ENCODE peak calls at places on chromosomes 1 and 21, in seven cellular contexts. One of them, this sample, is unnamed. For H3K27me3, the result is how much of the 10 kb centered on the place peaks cover.

GRCh38 chr1:236689713-236690569 is 3.6 kb downstream of the ACTN2 start:
- DNase-seq in mesenchymal stem cell: no peak
- DNase-seq in H9: no peak
- DNase-seq in neuronal stem cell: no peak
- DNase-seq in mesendoderm: no peak
- DNase-seq in IMR-90: no peak
- DNase-seq in H1: no peak
- DNase-seq in this sample: no peak

GRCh38 chr1:17189632-17190525 is 15.0 kb upstream of the PADI1 start:
- DNase-seq in mesendoderm: peak
- DNase-seq in mesenchymal stem cell: peak
- DNase-seq in H1: no peak
- DNase-seq in IMR-90: peak
- DNase-seq in neuronal stem cell: no peak
- DNase-seq in H9: no peak
- DNase-seq in this sample: peak

GRCh38 chr1:85413169-85413568 is 51.8 kb downstream of the DDAH1 start:
- DNase-seq in mesenchymal stem cell: no peak
- DNase-seq in H9: no peak
- DNase-seq in IMR-90: peak
- DNase-seq in neuronal stem cell: no peak
- DNase-seq in H1: no peak
- DNase-seq in mesendoderm: no peak
- DNase-seq in this sample: no peak

GRCh38 chr1:11152755-11153154 is 36.4 kb upstream of the ANGPTL7 start:
- DNase-seq in mesenchymal stem cell: no peak
- DNase-seq in mesendoderm: peak
- DNase-seq in H9: no peak
- DNase-seq in neuronal stem cell: no peak
- DNase-seq in H1: no peak
- DNase-seq in IMR-90: no peak
- DNase-seq in this sample: no peak

GRCh38 chr1:167328762-167329483 is 108.2 kb downstream of the POU2F1 start:
- DNase-seq in H1: no peak
- DNase-seq in H9: peak
- DNase-seq in neuronal stem cell: no peak
- DNase-seq in IMR-90: peak
- DNase-seq in mesenchymal stem cell: no peak
- DNase-seq in mesendoderm: peak
- DNase-seq in this sample: no peak

GRCh38 chr1:154466879-154467767 is 34.9 kb upstream of the TDRD10 start:
- DNase-seq in IMR-90: no peak
- DNase-seq in H9: no peak
- DNase-seq in neuronal stem cell: no peak
- DNase-seq in mesendoderm: peak
- DNase-seq in H1: no peak
- DNase-seq in mesenchymal stem cell: no peak
- DNase-seq in this sample: peak

GRCh38 chr1:174243451-174244000 is 84.2 kb downstream of the RABGAP1L start:
- DNase-seq in H1: no peak
- DNase-seq in H9: no peak
- DNase-seq in IMR-90: peak
- DNase-seq in mesenchymal stem cell: peak
- DNase-seq in neuronal stem cell: no peak
- DNase-seq in mesendoderm: no peak
- DNase-seq in this sample: no peak

GRCh38 chr1:37471345-37472231 is 2.8 kb upstream of the ZC3H12A start:
- DNase-seq in H9: peak
- DNase-seq in mesenchymal stem cell: peak
- DNase-seq in mesendoderm: peak
- DNase-seq in neuronal stem cell: no peak
- DNase-seq in H1: no peak
- DNase-seq in IMR-90: peak
- DNase-seq in this sample: peak

GRCh38 chr21:43845386-43845785 is 19.6 kb upstream of the AGPAT3 start:
- DNase-seq in H9: no peak
- DNase-seq in H1: no peak
- DNase-seq in IMR-90: no peak
- DNase-seq in neuronal stem cell: no peak
- DNase-seq in mesendoderm: no peak
- DNase-seq in mesenchymal stem cell: no peak
- DNase-seq in this sample: no peak

GRCh38 chr1:165883056-165883455 is 55.6 kb downstream of the UCK2 start:
- DNase-seq in H9: no peak
- DNase-seq in IMR-90: no peak
- DNase-seq in mesendoderm: peak
- DNase-seq in H1: no peak
- DNase-seq in mesenchymal stem cell: no peak
- DNase-seq in neuronal stem cell: no peak
- DNase-seq in this sample: peak

GRCh38 chr1:234835239-234835638 is 225.3 kb upstream of the IRF2BP2 start:
- DNase-seq in IMR-90: no peak
- DNase-seq in mesendoderm: no peak
- DNase-seq in mesenchymal stem cell: no peak
- DNase-seq in H9: no peak
- DNase-seq in neuronal stem cell: no peak
- DNase-seq in H1: no peak
- DNase-seq in this sample: no peak

GRCh38 chr1:10031461-10031860 is 1.3 kb upstream of the UBE4B start:
- DNase-seq in mesendoderm: peak
- DNase-seq in H9: no peak
- DNase-seq in H1: no peak
- DNase-seq in mesenchymal stem cell: peak
- DNase-seq in neuronal stem cell: no peak
- DNase-seq in IMR-90: peak
- DNase-seq in this sample: peak

GRCh38 chr1:74686941-74687340 is 13.3 kb upstream of the ERICH3 start:
- DNase-seq in neuronal stem cell: no peak
- DNase-seq in mesenchymal stem cell: no peak
- DNase-seq in mesendoderm: no peak
- DNase-seq in H1: no peak
- DNase-seq in IMR-90: no peak
- DNase-seq in H9: no peak
- DNase-seq in this sample: no peak

GRCh38 chr1:94055459-94056122 is 65.4 kb downstream of the ABCA4 start:
- DNase-seq in neuronal stem cell: no peak
- DNase-seq in IMR-90: no peak
- DNase-seq in H1: no peak
- DNase-seq in mesenchymal stem cell: peak
- DNase-seq in mesendoderm: no peak
- DNase-seq in H9: no peak
- DNase-seq in this sample: no peak

DNA sequence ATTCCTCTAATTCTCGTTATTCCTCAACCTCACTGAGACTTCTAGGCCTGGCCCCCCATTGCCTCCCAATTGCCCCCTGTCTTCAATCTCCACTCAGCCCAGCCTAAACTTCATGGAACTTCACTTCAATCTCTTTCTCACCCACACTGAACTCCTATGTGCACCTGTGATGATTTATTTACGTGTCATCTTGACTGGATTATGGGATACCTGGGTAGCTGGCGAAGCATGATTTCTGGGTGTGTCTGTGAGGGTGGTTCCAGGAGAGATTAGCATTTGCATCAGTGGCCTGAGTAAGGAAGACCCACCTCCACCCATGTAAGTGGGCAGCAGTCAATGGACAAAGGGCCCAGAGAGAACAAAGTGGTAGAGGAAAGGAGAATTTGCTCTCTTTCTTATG is 587.0 kb downstream of the NPHP4 start:
- DNase-seq in mesendoderm: no peak
- DNase-seq in mesenchymal stem cell: no peak
- DNase-seq in H9: no peak
- DNase-seq in H1: no peak
- DNase-seq in IMR-90: no peak
- DNase-seq in neuronal stem cell: no peak
- DNase-seq in this sample: no peak
- H4K8ac ChIP-seq in mesendoderm: no peak
- H4K8ac ChIP-seq in mesenchymal stem cell: no peak
- H4K8ac ChIP-seq in H9: no peak
- H4K8ac ChIP-seq in H1: no peak
- H4K8ac ChIP-seq in IMR-90: no peak
- H4K8ac ChIP-seq in neuronal stem cell: no peak
- H4K8ac ChIP-seq in this sample: no peak

GRCh38 chr1:14498839-14499238 is 99.6 kb upstream of the KAZN start:
- DNase-seq in IMR-90: no peak
- DNase-seq in H1: no peak
- DNase-seq in mesendoderm: no peak
- DNase-seq in H9: no peak
- DNase-seq in mesenchymal stem cell: no peak
- DNase-seq in neuronal stem cell: no peak
- DNase-seq in this sample: no peak
- H3K27me3 ChIP-seq in IMR-90: under half
- H3K27me3 ChIP-seq in H1: under half
- H3K27me3 ChIP-seq in mesendoderm: under half
- H3K27me3 ChIP-seq in H9: under half
- H3K27me3 ChIP-seq in mesenchymal stem cell: under half
- H3K27me3 ChIP-seq in neuronal stem cell: under half
- H3K27me3 ChIP-seq in this sample: under half

GRCh38 chr1:217418241-217418840 is 212.5 kb downstream of the GPATCH2 start:
- DNase-seq in H1: no peak
- DNase-seq in neuronal stem cell: no peak
- DNase-seq in mesenchymal stem cell: no peak
- DNase-seq in mesendoderm: no peak
- DNase-seq in IMR-90: peak
- DNase-seq in H9: no peak
- DNase-seq in this sample: no peak
- H4K8ac ChIP-seq in H1: no peak
- H4K8ac ChIP-seq in neuronal stem cell: no peak
- H4K8ac ChIP-seq in mesenchymal stem cell: no peak
- H4K8ac ChIP-seq in mesendoderm: no peak
- H4K8ac ChIP-seq in IMR-90: peak
- H4K8ac ChIP-seq in H9: no peak
- H4K8ac ChIP-seq in this sample: no peak

GRCh38 chr1:78043436-78043835 is 2.3 kb upstream of the GIPC2 start:
- DNase-seq in mesendoderm: no peak
- DNase-seq in IMR-90: no peak
- DNase-seq in neuronal stem cell: no peak
- DNase-seq in H9: no peak
- DNase-seq in mesenchymal stem cell: no peak
- DNase-seq in H1: no peak
- DNase-seq in this sample: no peak
- H3K27me3 ChIP-seq in mesendoderm: under half
- H3K27me3 ChIP-seq in IMR-90: under half
- H3K27me3 ChIP-seq in neuronal stem cell: half or more
- H3K27me3 ChIP-seq in H9: under half
- H3K27me3 ChIP-seq in mesenchymal stem cell: under half
- H3K27me3 ChIP-seq in H1: under half
- H3K27me3 ChIP-seq in this sample: under half

GRCh38 chr1:58911841-58912553 is 128.2 kb upstream of the JUN start:
- DNase-seq in mesenchymal stem cell: no peak
- DNase-seq in H9: no peak
- DNase-seq in H1: no peak
- DNase-seq in IMR-90: no peak
- DNase-seq in neuronal stem cell: no peak
- DNase-seq in mesendoderm: no peak
- DNase-seq in this sample: no peak
- H4K8ac ChIP-seq in mesenchymal stem cell: no peak
- H4K8ac ChIP-seq in H9: no peak
- H4K8ac ChIP-seq in H1: no peak
- H4K8ac ChIP-seq in IMR-90: no peak
- H4K8ac ChIP-seq in neuronal stem cell: no peak
- H4K8ac ChIP-seq in mesendoderm: no peak
- H4K8ac ChIP-seq in this sample: no peak

GRCh38 chr1:12625276-12625675 is 7.3 kb upstream of the DHRS3 start:
- DNase-seq in neuronal stem cell: no peak
- DNase-seq in mesendoderm: no peak
- DNase-seq in mesenchymal stem cell: no peak
- DNase-seq in H1: no peak
- DNase-seq in IMR-90: no peak
- DNase-seq in H9: no peak
- DNase-seq in this sample: no peak

GRCh38 chr1:12620931-12621330 is 2.9 kb upstream of the DHRS3 start:
- DNase-seq in H9: no peak
- DNase-seq in mesenchymal stem cell: no peak
- DNase-seq in IMR-90: no peak
- DNase-seq in neuronal stem cell: no peak
- DNase-seq in H1: no peak
- DNase-seq in mesendoderm: no peak
- DNase-seq in this sample: no peak

GRCh38 chr1:12620142-12620865 is 2.3 kb upstream of the DHRS3 start:
- DNase-seq in mesendoderm: no peak
- DNase-seq in neuronal stem cell: no peak
- DNase-seq in H9: no peak
- DNase-seq in mesenchymal stem cell: no peak
- DNase-seq in H1: no peak
- DNase-seq in IMR-90: no peak
- DNase-seq in this sample: no peak

GRCh38 chr1:12621346-12622320 is 3.6 kb upstream of the DHRS3 start:
- DNase-seq in mesendoderm: no peak
- DNase-seq in H9: no peak
- DNase-seq in mesenchymal stem cell: no peak
- DNase-seq in neuronal stem cell: no peak
- DNase-seq in H1: no peak
- DNase-seq in IMR-90: no peak
- DNase-seq in this sample: no peak

DNA sequence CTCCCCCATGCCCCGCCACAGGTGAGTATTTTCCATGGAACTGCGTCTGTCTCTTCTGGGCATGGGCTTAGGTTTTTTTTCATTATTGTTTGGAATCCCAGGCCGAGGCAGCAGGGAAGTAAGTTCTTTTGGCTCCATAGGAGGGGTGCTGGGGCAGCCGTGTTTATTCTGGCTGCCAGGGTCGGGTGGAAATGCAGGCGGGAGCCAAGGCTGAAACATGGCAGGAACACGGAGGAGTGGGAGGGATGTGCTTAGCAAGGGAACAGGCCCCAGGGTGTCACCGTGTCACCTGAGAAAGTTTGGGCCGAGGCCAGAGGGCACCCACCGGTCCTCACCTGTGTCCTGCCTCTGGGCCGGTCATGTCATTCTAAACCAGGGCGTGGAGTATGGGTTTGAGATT is 4.5 kb upstream of the DHRS3 start:
- DNase-seq in neuronal stem cell: no peak
- DNase-seq in H9: no peak
- DNase-seq in IMR-90: no peak
- DNase-seq in mesenchymal stem cell: no peak
- DNase-seq in mesendoderm: no peak
- DNase-seq in H1: no peak
- DNase-seq in this sample: no peak
- H3K27me3 ChIP-seq in neuronal stem cell: under half
- H3K27me3 ChIP-seq in H9: under half
- H3K27me3 ChIP-seq in IMR-90: under half
- H3K27me3 ChIP-seq in mesenchymal stem cell: under half
- H3K27me3 ChIP-seq in mesendoderm: under half
- H3K27me3 ChIP-seq in H1: under half
- H3K27me3 ChIP-seq in this sample: under half